ENCODE peak calls at places on chromosome 20, in four cellular contexts. M is nucleus accumbens, C is pulmonary artery endothelial cell, O is spleen. Q is an unnamed sample.

GRCh38 chr20:12660918-12661317 is 347.9 kb upstream of the SPTLC3 start:
- DNase-seq in C (no peak), M (no peak), O (no peak), Q (peak; percentile 20)

GRCh38 chr20:19015326-19015725 is 197.1 kb upstream of the SLC24A3 start:
- DNase-seq in M (no peak), O (no peak), C (no peak), Q (no peak)

GRCh38 chr20:4898282-4898681 is 103.0 kb downstream of the SLC23A2 start:
- DNase-seq in C (no peak), M (no peak), O (no peak), Q (no peak)

GRCh38 chr20:64131406-64131805 is 24.0 kb upstream of the NPBWR2 start:
- DNase-seq in C (no peak), O (peak; percentile 33), M (no peak), Q (peak; percentile 1)

GRCh38 chr20:48155231-48155630 is 369.9 kb upstream of the SULF2 start:
- DNase-seq in C (no peak), O (no peak), M (peak; percentile 51), Q (no peak)

GRCh38 chr20:53493201-53493908 is 100.3 kb downstream of the ZNF217 start:
- DNase-seq in O (no peak), C (no peak), M (no peak), Q (no peak)

GRCh38 chr20:52905235-52905634 is 66.9 kb upstream of the TSHZ2 start:
- DNase-seq in M (no peak), O (no peak), C (no peak), Q (no peak)

GRCh38 chr20:35133735-35134134 is 13.4 kb downstream of the EDEM2 start:
- DNase-seq in C (no peak), O (no peak), M (no peak), Q (no peak)

GRCh38 chr20:50381771-50382593 is 128.2 kb upstream of the PTPN1 start:
- DNase-seq in C (no peak), M (no peak), O (no peak), Q (no peak)

GRCh38 chr20:10078403-10078802 is 43.6 kb downstream of the ANKEF1 start:
- DNase-seq in M (no peak), C (no peak), O (no peak), Q (no peak)

GRCh38 chr20:32563311-32564272 is 21.5 kb downstream of the NOL4L start:
- DNase-seq in M (no peak), O (no peak), C (no peak), Q (no peak)

GRCh38 chr20:63281741-63282665 is 9.4 kb downstream of the ARFGAP1 start:
- DNase-seq in C (no peak), O (no peak), M (no peak), Q (no peak)

GRCh38 chr20:61959301-61959700 is 106.4 kb downstream of the TAF4 start:
- DNase-seq in M (no peak), C (no peak), O (peak; percentile 27), Q (no peak)

GRCh38 chr20:25659999-25660398 is 36.2 kb upstream of the NANP start:
- DNase-seq in C (no peak), M (no peak), O (no peak), Q (no peak)

GRCh38 chr20:31815408-31816188 is 3.6 kb upstream of the MYLK2 start:
- DNase-seq in M (no peak), C (no peak), O (no peak), Q (no peak)

GRCh38 chr20:4470375-4470774 is 251.3 kb upstream of the PRND start:
- DNase-seq in M (no peak), O (no peak), C (no peak), Q (no peak)

GRCh38 chr20:62066983-62067433 is 1.3 kb upstream of the TAF4 start:
- DNase-seq in O (peak; percentile 74), M (peak; percentile 20), C (no peak), Q (no peak)

GRCh38 chr20:50588034-50588736 is 78.0 kb downstream of the PTPN1 start:
- DNase-seq in M (peak; percentile 38), C (no peak), O (peak; percentile 92), Q (peak; percentile 78)

GRCh38 chr20:64149141-64149540 is 15.1 kb upstream of the MYT1 start:
- DNase-seq in C (no peak), M (no peak), O (peak; percentile 15), Q (no peak)

GRCh38 chr20:41145821-41146620 is 8.7 kb downstream of the PLCG1 start:
- DNase-seq in M (peak; percentile 57), O (peak; percentile 78), C (no peak), Q (no peak)

GRCh38 chr20:13265941-13266340 is 44.9 kb downstream of the ISM1 start:
- DNase-seq in O (no peak), C (no peak), M (no peak), Q (no peak)

GRCh38 chr20:38171301-38172010 is 6.4 kb upstream of the TGM2 start:
- DNase-seq in O (no peak), C (no peak), M (no peak), Q (no peak)

GRCh38 chr20:62060631-62061541 is 4.8 kb downstream of the TAF4 start:
- DNase-seq in C (no peak), O (peak; percentile 50), M (no peak), Q (no peak)

GRCh38 chr20:46282669-46283068 is 25.6 kb downstream of the CDH22 start:
- DNase-seq in O (peak; percentile 29), C (no peak), M (no peak), Q (no peak)

GRCh38 chr20:36856196-36856595 is 19.7 kb upstream of the TLDC2 start:
- DNase-seq in O (no peak), M (no peak), C (no peak), Q (no peak)

GRCh38 chr20:45060341-45060740 is 40.6 kb downstream of the KCNS1 start:
- DNase-seq in C (no peak), M (no peak), O (no peak), Q (no peak)

GRCh38 chr20:62123450-62124118 is 1.3 kb downstream of the LSM14B start:
- DNase-seq in O (no peak), C (no peak), M (no peak), Q (no peak)

GRCh38 chr20:8267009-8267408 is 134.9 kb downstream of the PLCB1 start:
- DNase-seq in C (no peak), M (no peak), O (no peak), Q (no peak)

GRCh38 chr20:59004493-59004762 is 2.6 kb downstream of the CTSZ start:
- DNase-seq in M (no peak), C (no peak), O (peak; percentile 94), Q (no peak)

GRCh38 chr20:63126876-63127699 is 88.8 kb downstream of the YTHDF1 start:
- DNase-seq in O (peak; percentile 54), M (no peak), C (no peak), Q (peak; percentile 0)

GRCh38 chr20:64171211-64171610 is 7.0 kb downstream of the MYT1 start:
- DNase-seq in C (no peak), O (no peak), M (no peak), Q (no peak)

GRCh38 chr20:48697845-48698491 is 129.8 kb downstream of the PREX1 start:
- DNase-seq in M (peak; percentile 52), C (no peak), O (peak; percentile 72), Q (no peak)

GRCh38 chr20:59696476-59696875 is 92.1 kb downstream of the PHACTR3 start:
- DNase-seq in O (no peak), M (peak; percentile 57), C (no peak), Q (no peak)

GRCh38 chr20:59235226-59235625 is 65.2 kb upstream of the EDN3 start:
- DNase-seq in O (no peak), C (no peak), M (no peak), Q (no peak)

GRCh38 chr20:6714202-6714800 is 53.2 kb upstream of the BMP2 start:
- DNase-seq in O (no peak), C (no peak), M (no peak), Q (no peak)

GRCh38 chr20:364905-365794 is 15.4 kb upstream of the TRIB3 start:
- DNase-seq in M (no peak), O (no peak), C (no peak), Q (no peak)

GRCh38 chr20:4957939-4958362 is 43.4 kb downstream of the SLC23A2 start:
- DNase-seq in C (no peak), M (no peak), O (no peak), Q (no peak)

GRCh38 chr20:61874421-61875068 is 191.1 kb downstream of the TAF4 start:
- DNase-seq in M (peak; percentile 8), C (no peak), O (no peak), Q (peak; percentile 48)